ENCODE peak calls at places on chromosomes 3 and 15, in five cellular contexts. One of them, this sample, is unnamed.

GRCh38 chr3:132881756-132882409 is 156.3 kb upstream of the TMEM108 start:
- DNase-seq in A549: no peak
- DNase-seq in GM12878: no peak
- DNase-seq in GM23338: no peak
- DNase-seq in K562: no peak
- DNase-seq in this sample: no peak

GRCh38 chr15:81378438-81378837 is 4.4 kb upstream of the TMC3 start:
- DNase-seq in A549: no peak
- DNase-seq in K562: no peak
- DNase-seq in GM12878: no peak
- DNase-seq in GM23338: no peak
- DNase-seq in this sample: no peak

GRCh38 chr3:117706037-117706436 is 996.5 kb downstream of the TUSC7 start:
- DNase-seq in K562: no peak
- DNase-seq in A549: no peak
- DNase-seq in GM12878: no peak
- DNase-seq in GM23338: no peak
- DNase-seq in this sample: no peak

GRCh38 chr3:127694467-127695215 is 21.9 kb downstream of the ABTB1 start:
- DNase-seq in GM12878: no peak
- DNase-seq in GM23338: peak
- DNase-seq in A549: peak
- DNase-seq in K562: no peak
- DNase-seq in this sample: peak

GRCh38 chr3:67655364-67656121 is 1.1 kb upstream of the SUCLG2 start:
- DNase-seq in A549: peak
- DNase-seq in GM12878: peak
- DNase-seq in GM23338: no peak
- DNase-seq in K562: no peak
- DNase-seq in this sample: peak

GRCh38 chr3:39587113-39587512 is 119.6 kb downstream of the MOBP start:
- DNase-seq in K562: no peak
- DNase-seq in A549: no peak
- DNase-seq in GM12878: no peak
- DNase-seq in GM23338: no peak
- DNase-seq in this sample: no peak

GRCh38 chr3:179098388-179099077 is 26.9 kb upstream of the ZMAT3 start:
- DNase-seq in A549: no peak
- DNase-seq in GM23338: no peak
- DNase-seq in K562: peak
- DNase-seq in GM12878: no peak
- DNase-seq in this sample: no peak

GRCh38 chr15:90883971-90884718 is at the start of gene FES:
- DNase-seq in GM23338: peak
- DNase-seq in GM12878: no peak
- DNase-seq in A549: no peak
- DNase-seq in K562: no peak
- DNase-seq in this sample: no peak

GRCh38 chr15:101536875-101537405 is 47.4 kb upstream of the PCSK6 start:
- DNase-seq in GM23338: no peak
- DNase-seq in A549: no peak
- DNase-seq in GM12878: no peak
- DNase-seq in K562: no peak
- DNase-seq in this sample: no peak

GRCh38 chr3:145190138-145190537 is 970.8 kb downstream of the PLOD2 start:
- DNase-seq in K562: no peak
- DNase-seq in A549: no peak
- DNase-seq in GM12878: no peak
- DNase-seq in GM23338: no peak
- DNase-seq in this sample: no peak

GRCh38 chr3:177538743-177539730 is 341.8 kb upstream of the TBL1XR1 start:
- DNase-seq in GM23338: no peak
- DNase-seq in GM12878: peak
- DNase-seq in A549: no peak
- DNase-seq in K562: no peak
- DNase-seq in this sample: peak
- TF ChIP-seq JUNB in GM23338: no peak
- TF ChIP-seq JUNB in GM12878: no peak
- TF ChIP-seq JUNB in A549: no peak
- TF ChIP-seq JUNB in K562: no peak
- TF ChIP-seq JUNB in this sample: no peak

DNA sequence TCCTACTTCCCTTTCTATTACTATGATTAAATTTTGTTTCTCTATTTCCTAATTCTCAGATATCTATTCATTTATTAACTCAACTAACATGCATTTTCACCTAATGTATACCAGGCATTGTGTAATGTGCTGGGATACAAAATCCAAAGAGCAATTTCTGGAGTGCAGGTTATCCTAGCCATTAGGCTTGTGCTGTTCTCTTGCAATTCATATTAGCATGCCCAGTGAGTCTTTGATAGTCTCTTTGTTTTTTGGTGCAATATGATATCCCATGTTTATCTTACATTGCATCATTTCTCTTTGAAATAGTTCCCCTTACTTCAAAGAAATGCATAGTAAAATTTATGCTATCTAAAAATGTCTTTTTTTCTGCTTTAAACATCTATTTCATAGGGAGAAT is 13.9 kb upstream of the DPPA4 start:
- DNase-seq in K562: no peak
- DNase-seq in A549: no peak
- DNase-seq in GM12878: no peak
- DNase-seq in GM23338: no peak
- DNase-seq in this sample: no peak
- TF ChIP-seq JUNB in K562: no peak
- TF ChIP-seq JUNB in A549: no peak
- TF ChIP-seq JUNB in GM12878: no peak
- TF ChIP-seq JUNB in GM23338: no peak
- TF ChIP-seq JUNB in this sample: no peak

DNA sequence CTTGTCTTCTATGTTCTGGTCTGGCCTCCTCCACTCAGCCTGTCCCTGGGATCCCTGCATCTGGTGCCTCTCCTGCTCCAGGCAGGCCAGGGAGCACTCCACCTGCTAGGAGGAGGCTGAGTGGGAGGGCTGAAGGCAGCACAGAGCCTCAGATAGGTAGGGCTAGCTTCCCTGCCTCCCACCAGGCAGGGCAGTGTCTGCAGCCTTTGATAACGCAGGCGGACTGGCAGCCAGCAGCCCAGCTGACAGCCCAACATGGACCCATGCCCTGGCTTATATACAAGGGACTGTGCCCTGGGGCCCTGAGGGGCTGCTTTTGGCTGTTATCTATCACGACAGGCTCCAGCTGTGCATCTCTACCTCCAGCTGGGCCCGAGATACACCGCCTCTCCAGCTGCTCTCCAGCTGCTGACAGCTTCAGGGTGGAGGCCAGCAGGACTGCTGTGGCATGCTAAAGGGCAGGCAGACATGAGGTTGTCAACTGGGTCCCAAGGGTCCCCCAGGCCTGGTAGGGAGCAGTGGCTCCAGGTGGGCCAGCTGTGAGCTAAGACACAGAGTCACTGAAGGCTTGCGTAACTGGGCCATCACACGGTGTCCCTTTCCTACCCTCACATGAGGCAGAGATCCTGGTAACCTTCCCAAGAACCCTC is 5.2 kb upstream of the CLK3 start:
- DNase-seq in GM12878: no peak
- DNase-seq in A549: no peak
- DNase-seq in GM23338: no peak
- DNase-seq in K562: peak
- DNase-seq in this sample: no peak
- TF ChIP-seq JUNB in GM12878: no peak
- TF ChIP-seq JUNB in A549: no peak
- TF ChIP-seq JUNB in GM23338: no peak
- TF ChIP-seq JUNB in K562: no peak
- TF ChIP-seq JUNB in this sample: no peak

DNA sequence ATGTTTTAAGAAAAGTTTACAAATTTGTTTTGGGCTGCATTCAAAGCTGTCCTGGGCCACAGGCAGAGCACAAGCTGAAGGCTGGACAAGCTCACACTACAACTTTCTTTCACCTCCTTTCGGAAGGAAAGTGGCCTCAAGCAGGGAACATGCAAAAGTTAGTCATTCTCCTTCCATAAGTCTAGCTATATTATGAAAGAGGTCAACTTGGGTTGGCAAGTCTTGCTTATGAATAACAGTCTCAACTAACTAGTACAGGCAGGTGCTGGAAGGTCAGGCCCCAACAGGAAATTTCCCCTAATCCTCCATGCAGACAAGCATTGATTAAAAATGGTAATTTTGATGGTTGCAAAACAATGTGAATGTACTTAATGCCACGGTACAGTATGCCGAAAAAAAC is 69.4 kb downstream of the OSBPL10 start:
- DNase-seq in K562: no peak
- DNase-seq in GM12878: no peak
- DNase-seq in A549: no peak
- DNase-seq in GM23338: no peak
- DNase-seq in this sample: no peak
- TF ChIP-seq JUNB in K562: no peak
- TF ChIP-seq JUNB in GM12878: no peak
- TF ChIP-seq JUNB in A549: no peak
- TF ChIP-seq JUNB in GM23338: no peak
- TF ChIP-seq JUNB in this sample: no peak

DNA sequence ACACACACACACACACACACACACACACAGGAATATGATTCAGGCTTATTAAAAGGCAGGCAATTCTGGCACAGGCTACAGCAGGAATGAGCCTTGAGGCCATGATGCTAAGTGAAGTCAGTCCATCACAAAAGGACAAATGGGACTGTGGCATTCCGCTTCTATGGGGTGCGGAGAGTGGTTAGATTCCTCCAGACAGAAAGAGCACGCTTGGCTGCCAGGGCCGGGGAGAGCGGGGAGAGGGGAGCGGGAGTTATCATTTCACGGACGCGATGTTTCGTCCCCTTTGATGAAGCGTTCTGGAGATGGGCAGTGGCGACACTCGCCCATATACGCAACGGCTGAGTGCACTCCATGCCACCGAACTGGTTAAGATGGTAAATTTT is 58.5 kb upstream of the FAM174B start:
- DNase-seq in A549: peak
- DNase-seq in GM12878: no peak
- DNase-seq in K562: no peak
- DNase-seq in GM23338: peak
- DNase-seq in this sample: no peak
- TF ChIP-seq JUNB in A549: no peak
- TF ChIP-seq JUNB in GM12878: no peak
- TF ChIP-seq JUNB in K562: no peak
- TF ChIP-seq JUNB in GM23338: no peak
- TF ChIP-seq JUNB in this sample: no peak

GRCh38 chr3:4320453-4320852 is 17.3 kb downstream of the SETMAR start:
- DNase-seq in K562: no peak
- DNase-seq in GM12878: no peak
- DNase-seq in A549: no peak
- DNase-seq in GM23338: no peak
- DNase-seq in this sample: no peak
- TF ChIP-seq JUNB in K562: no peak
- TF ChIP-seq JUNB in GM12878: no peak
- TF ChIP-seq JUNB in A549: no peak
- TF ChIP-seq JUNB in GM23338: no peak
- TF ChIP-seq JUNB in this sample: no peak

GRCh38 chr15:98958076-98958475 is 49.5 kb downstream of the PGPEP1L start:
- DNase-seq in K562: no peak
- DNase-seq in GM12878: no peak
- DNase-seq in GM23338: no peak
- DNase-seq in A549: no peak
- DNase-seq in this sample: no peak
- TF ChIP-seq JUNB in K562: no peak
- TF ChIP-seq JUNB in GM12878: no peak
- TF ChIP-seq JUNB in GM23338: no peak
- TF ChIP-seq JUNB in A549: no peak
- TF ChIP-seq JUNB in this sample: no peak

DNA sequence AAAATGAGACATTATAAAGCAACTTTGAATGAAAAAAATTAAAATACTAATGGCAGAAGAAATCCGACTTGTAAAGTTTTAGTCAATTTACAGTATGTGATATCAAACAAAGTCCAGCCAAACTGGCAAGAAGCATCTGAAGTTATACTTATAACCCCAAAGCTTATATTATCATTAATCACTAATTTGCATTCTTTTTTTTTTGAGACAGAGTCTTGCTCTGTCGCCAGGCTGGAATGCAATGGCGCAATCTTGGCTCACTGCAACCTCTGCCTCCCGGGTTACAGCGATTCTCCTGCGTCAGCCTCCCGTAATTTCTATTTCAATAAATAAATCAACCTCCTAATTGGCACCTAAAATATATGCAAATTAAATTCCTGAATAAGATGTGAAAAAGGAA is 80.1 kb downstream of the AQR start:
- DNase-seq in GM12878: no peak
- DNase-seq in K562: no peak
- DNase-seq in GM23338: no peak
- DNase-seq in A549: no peak
- DNase-seq in this sample: no peak
- TF ChIP-seq JUNB in GM12878: no peak
- TF ChIP-seq JUNB in K562: no peak
- TF ChIP-seq JUNB in GM23338: no peak
- TF ChIP-seq JUNB in A549: no peak
- TF ChIP-seq JUNB in this sample: no peak

GRCh38 chr3:169604118-169604517 is 59.4 kb downstream of the MECOM start:
- DNase-seq in K562: no peak
- DNase-seq in GM23338: peak
- DNase-seq in GM12878: no peak
- DNase-seq in A549: no peak
- DNase-seq in this sample: no peak
- TF ChIP-seq JUNB in K562: no peak
- TF ChIP-seq JUNB in GM23338: no peak
- TF ChIP-seq JUNB in GM12878: no peak
- TF ChIP-seq JUNB in A549: no peak
- TF ChIP-seq JUNB in this sample: no peak

DNA sequence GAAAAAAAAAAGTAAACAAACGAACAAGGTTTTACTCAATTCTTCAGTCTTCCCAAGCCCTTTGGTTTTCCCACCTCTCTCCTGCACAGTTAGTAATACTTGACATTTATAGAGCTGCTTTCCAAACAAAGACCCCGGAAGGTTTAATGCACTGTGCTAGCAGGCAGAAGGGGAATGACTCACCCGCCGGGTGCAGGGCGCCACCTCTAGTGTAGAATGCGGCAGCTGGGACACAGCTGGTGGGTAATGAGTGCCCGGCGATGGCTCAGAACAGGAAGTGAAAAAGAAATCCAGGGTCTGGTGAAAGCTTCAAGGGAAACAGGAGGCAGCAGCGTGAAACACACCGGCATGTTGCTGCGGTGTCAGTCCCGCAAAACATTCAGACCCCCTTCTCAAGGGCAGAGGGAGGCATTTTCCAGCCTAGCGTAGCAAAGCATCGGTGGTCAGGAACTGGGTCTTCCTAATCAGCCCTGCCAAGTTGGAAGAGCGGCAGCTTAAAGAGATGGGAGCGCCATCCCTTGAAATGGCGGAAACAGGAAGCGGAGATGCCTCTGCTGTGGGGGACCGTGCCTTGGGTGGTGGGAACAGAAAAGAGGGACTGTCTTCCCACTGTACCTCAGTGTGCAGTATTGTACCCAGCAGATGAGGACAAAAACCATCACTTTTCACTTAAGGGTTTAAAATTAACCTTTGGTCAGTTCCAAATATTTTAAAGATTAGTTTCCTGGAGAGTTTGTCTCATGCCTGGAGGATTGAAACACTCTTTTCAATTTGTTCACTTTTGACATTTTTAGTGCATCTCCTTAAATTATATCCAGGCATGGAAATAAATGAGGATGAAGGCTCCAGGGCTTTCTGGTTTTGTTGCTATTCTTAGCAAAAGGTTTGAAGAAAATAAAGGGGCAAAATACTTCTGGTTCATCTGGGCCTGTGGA is 160.8 kb upstream of the MCTP2 start:
- DNase-seq in A549: peak
- DNase-seq in K562: no peak
- DNase-seq in GM12878: no peak
- DNase-seq in GM23338: peak
- DNase-seq in this sample: no peak
- TF ChIP-seq JUNB in A549: no peak
- TF ChIP-seq JUNB in K562: no peak
- TF ChIP-seq JUNB in GM12878: no peak
- TF ChIP-seq JUNB in GM23338: no peak
- TF ChIP-seq JUNB in this sample: no peak

This sample was measured in HepG2.